ENCODE peak calls at places on chromosomes 12 and 14, in ten cellular contexts. K is uterus; G is cardiac muscle cell; I is ovary; C is CD4-positive, CD25-positive, alpha-beta regulatory T cell; E is lower lobe of right lung; X is A549; T is fibroblast of lung; V is GM23248; S is neuronal stem cell. J is an unnamed sample. For H3K4me1, the result is how much of the 10 kb centered on the place peaks cover.

GRCh38 chr14:20418501-20418909 is 5.2 kb upstream of the TEP1 start:
- DNase-seq in K (no peak), G (no peak), I (no peak), C (no peak), E (no peak), X (no peak), T (no peak), V (no peak), S (no peak), J (no peak)

GRCh38 chr12:109111775-109112491 is 4.5 kb upstream of the ACACB start:
- DNase-seq in K (peak), G (peak), I (peak), C (peak), E (peak), X (peak), T (peak), V (peak), S (no peak), J (no peak)

GRCh38 chr14:24051789-24052655 is at the start of gene CARMIL3:
- DNase-seq in K (peak), G (peak), I (peak), C (peak), E (peak), X (peak), T (peak), V (peak), S (peak), J (peak)

GRCh38 chr12:79327465-79327864 is 363.3 kb downstream of the PAWR start:
- DNase-seq in K (no peak), G (no peak), I (no peak), C (no peak), E (no peak), X (peak), T (no peak), V (no peak), S (no peak), J (no peak)

GRCh38 chr12:7045913-7046312 is 14.6 kb upstream of the C1S start:
- DNase-seq in K (no peak), G (no peak), I (no peak), C (no peak), E (no peak), X (no peak), T (no peak), V (no peak), S (no peak), J (no peak)

GRCh38 chr14:96986701-96987474 is 189.7 kb downstream of the VRK1 start:
- DNase-seq in K (no peak), G (no peak), I (no peak), C (no peak), E (no peak), X (no peak), T (no peak), V (no peak), S (no peak), J (no peak)

GRCh38 chr12:12546314-12546772 is 16.3 kb downstream of the DUSP16 start:
- DNase-seq in K (no peak), G (no peak), I (no peak), C (no peak), E (no peak), X (no peak), T (no peak), V (no peak), S (no peak), J (no peak)

GRCh38 chr12:116955382-116956021 is 44.8 kb downstream of the FBXW8 start:
- DNase-seq in K (no peak), G (no peak), I (no peak), C (no peak), E (peak), X (peak), T (no peak), V (peak), S (no peak), J (peak)

GRCh38 chr14:69662636-69663321 is 51.4 kb downstream of the SUSD6 start:
- DNase-seq in K (no peak), G (no peak), I (no peak), C (no peak), E (no peak), X (no peak), T (peak), V (peak), S (no peak), J (no peak)

GRCh38 chr14:69554500-69554899 is 20.2 kb downstream of the CCDC177 start:
- DNase-seq in K (no peak), G (no peak), I (no peak), C (no peak), E (no peak), X (no peak), T (no peak), V (no peak), S (no peak), J (no peak)

GRCh38 chr14:74649673-74650072 is 37.6 kb upstream of the LTBP2 start:
- DNase-seq in K (no peak), G (no peak), I (no peak), C (no peak), E (no peak), X (no peak), T (no peak), V (peak), S (no peak), J (no peak)

GRCh38 chr12:29616664-29617409 is 119.4 kb upstream of the OVCH1 start:
- DNase-seq in K (no peak), G (peak), I (no peak), C (no peak), E (no peak), X (no peak), T (peak), V (peak), S (no peak), J (no peak)

GRCh38 chr12:12327802-12328201 is 22.2 kb downstream of the MANSC1 start:
- DNase-seq in K (peak), G (peak), I (no peak), C (no peak), E (no peak), X (peak), T (peak), V (peak), S (no peak), J (no peak)

GRCh38 chr14:89144642-89145041 is 272.4 kb downstream of the FOXN3 start:
- DNase-seq in K (no peak), G (no peak), I (no peak), C (no peak), E (no peak), X (no peak), T (no peak), V (no peak), S (no peak), J (no peak)

GRCh38 chr14:42130809-42131208 is 524.1 kb downstream of the LRFN5 start:
- DNase-seq in K (no peak), G (no peak), I (no peak), C (no peak), E (no peak), X (no peak), T (no peak), V (peak), S (no peak), J (no peak)

GRCh38 chr12:74776378-74776777 is 238.7 kb downstream of the ATXN7L3B start:
- DNase-seq in K (no peak), G (no peak), I (no peak), C (no peak), E (no peak), X (no peak), T (no peak), V (no peak), S (no peak), J (no peak)

GRCh38 chr12:23099104-23099503 is 474.1 kb downstream of the ETNK1 start:
- DNase-seq in K (no peak), G (no peak), I (no peak), C (no peak), E (no peak), X (no peak), T (no peak), V (no peak), S (no peak), J (no peak)

GRCh38 chr14:33842299-33842698 is 108.6 kb downstream of the EGLN3 start:
- DNase-seq in K (no peak), G (no peak), I (no peak), C (no peak), E (no peak), X (no peak), T (peak), V (peak), S (no peak), J (peak)

GRCh38 chr14:70882771-70883492 is 24.3 kb upstream of the PCNX1 start:
- DNase-seq in K (no peak), G (no peak), I (no peak), C (no peak), E (no peak), X (no peak), T (peak), V (peak), S (no peak), J (no peak)

GRCh38 chr14:70045296-70045695 is 143.5 kb downstream of the SLC8A3 start:
- DNase-seq in K (no peak), G (no peak), I (no peak), C (no peak), E (no peak), X (no peak), T (no peak), V (peak), S (no peak), J (no peak)

GRCh38 chr14:49908433-49908782 is 15.5 kb downstream of the ARF6 start:
- DNase-seq in K (no peak), G (no peak), I (no peak), C (no peak), E (no peak), X (peak), T (peak), V (peak), S (no peak), J (no peak)

DNA sequence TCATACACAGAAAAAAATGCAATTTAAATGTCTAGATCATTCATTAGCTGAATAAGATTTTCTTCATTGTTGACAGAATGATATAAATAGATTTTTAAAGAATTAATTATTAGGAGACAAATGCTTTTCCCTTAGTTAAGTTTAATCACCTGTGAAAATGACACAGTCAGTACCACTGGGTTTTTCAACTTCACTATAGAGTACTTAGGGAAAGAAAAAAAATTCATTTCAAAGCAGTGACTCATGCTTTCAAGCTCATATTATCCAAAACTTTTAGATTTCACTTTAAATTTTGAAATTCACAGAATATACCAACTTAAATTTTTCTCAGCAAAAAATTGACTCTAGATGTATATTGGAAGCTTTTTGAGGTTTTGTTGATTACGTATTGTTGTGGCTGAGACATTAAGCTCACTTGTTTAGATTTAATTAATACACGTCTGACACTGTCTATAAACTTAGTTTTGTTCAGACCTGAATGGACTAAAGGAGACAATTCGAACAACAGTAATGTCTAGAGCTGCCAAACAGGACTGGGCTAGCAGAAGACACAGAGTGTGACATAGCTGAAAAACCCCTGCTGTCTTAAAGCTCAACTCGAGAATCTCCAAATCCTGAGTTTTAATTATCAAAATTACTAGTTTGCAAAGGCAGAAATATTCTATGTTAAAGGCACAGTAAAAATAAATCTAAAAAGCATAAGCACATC is 1.6 kb downstream of the MGAT4C start:
- DNase-seq in K (no peak), G (no peak), I (no peak), C (no peak), E (no peak), X (no peak), T (peak), V (no peak), S (no peak), J (no peak)
- H3K4me3 ChIP-seq in K (no peak), G (no peak), I (no peak), C (no peak), E (no peak), X (no peak), T (no peak), V (no peak), S (no peak), J (no peak)

GRCh38 chr14:52918486-52918885 is 32.4 kb downstream of the FERMT2 start:
- DNase-seq in K (no peak), G (no peak), I (no peak), C (peak), E (no peak), X (no peak), T (peak), V (peak), S (no peak), J (no peak)
- H3K4me1 ChIP-seq in K (under half), G (under half), I (under half), C (under half), E (half or more), X (half or more), T (under half), V (half or more), S (under half), J (under half)

DNA sequence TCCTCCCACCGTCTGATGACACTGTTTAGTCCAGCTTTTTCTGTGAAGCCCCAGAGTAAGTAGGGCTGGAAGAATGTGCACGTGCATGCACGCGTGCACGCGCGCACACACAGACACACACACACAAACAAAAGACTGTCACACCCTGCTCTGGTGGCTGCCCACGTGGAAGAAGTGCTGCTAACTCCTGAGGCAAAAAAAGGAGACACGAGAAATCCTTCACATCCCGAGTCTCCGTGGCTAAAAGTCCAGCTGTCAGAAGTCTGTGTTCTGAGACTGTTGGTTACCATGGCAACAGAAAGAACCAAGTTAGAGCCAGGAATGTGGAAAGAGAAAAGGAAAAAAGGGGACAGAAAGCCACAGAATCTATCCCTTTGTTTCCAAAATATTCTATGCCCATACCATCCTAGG is 1.5 kb upstream of the C12orf71 start:
- DNase-seq in K (no peak), G (no peak), I (peak), C (no peak), E (no peak), X (no peak), T (peak), V (peak), S (peak), J (no peak)
- H3K4me3 ChIP-seq in K (no peak), G (no peak), I (no peak), C (no peak), E (no peak), X (no peak), T (peak), V (peak), S (peak), J (no peak)

DNA sequence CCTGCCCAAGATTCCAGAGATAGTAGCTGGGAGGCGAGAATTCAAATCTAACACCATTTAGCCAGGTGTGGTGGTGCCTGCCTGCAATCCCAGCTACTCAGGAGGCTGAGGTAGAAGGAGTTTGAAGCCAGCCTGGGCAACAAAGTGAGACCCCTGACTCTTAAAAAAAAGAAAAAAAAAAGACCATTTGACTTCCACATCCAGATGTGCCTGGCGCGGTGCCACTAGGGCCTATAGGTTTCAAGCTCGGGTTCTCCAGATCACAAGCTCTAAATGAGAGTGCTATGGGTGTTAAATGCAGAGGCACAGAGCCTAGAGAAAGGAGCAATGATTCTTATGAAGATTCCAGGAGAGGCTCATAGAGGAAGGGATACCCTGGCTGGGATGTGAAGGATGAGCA is 22.5 kb downstream of the SYNE3 start:
- DNase-seq in K (no peak), G (no peak), I (no peak), C (no peak), E (no peak), X (no peak), T (no peak), V (no peak), S (no peak), J (peak)
- H3K4me1 ChIP-seq in K (under half), G (under half), I (under half), C (under half), E (half or more), X (under half), T (under half), V (under half), S (under half), J (half or more)

GRCh38 chr14:101078105-101078891 is 174.8 kb upstream of the RTL1 start:
- DNase-seq in K (no peak), G (no peak), I (no peak), C (no peak), E (no peak), X (no peak), T (no peak), V (no peak), S (no peak), J (no peak)
- H3K4me3 ChIP-seq in K (no peak), G (no peak), I (no peak), C (no peak), E (no peak), X (no peak), T (no peak), V (no peak), S (no peak), J (no peak)

DNA sequence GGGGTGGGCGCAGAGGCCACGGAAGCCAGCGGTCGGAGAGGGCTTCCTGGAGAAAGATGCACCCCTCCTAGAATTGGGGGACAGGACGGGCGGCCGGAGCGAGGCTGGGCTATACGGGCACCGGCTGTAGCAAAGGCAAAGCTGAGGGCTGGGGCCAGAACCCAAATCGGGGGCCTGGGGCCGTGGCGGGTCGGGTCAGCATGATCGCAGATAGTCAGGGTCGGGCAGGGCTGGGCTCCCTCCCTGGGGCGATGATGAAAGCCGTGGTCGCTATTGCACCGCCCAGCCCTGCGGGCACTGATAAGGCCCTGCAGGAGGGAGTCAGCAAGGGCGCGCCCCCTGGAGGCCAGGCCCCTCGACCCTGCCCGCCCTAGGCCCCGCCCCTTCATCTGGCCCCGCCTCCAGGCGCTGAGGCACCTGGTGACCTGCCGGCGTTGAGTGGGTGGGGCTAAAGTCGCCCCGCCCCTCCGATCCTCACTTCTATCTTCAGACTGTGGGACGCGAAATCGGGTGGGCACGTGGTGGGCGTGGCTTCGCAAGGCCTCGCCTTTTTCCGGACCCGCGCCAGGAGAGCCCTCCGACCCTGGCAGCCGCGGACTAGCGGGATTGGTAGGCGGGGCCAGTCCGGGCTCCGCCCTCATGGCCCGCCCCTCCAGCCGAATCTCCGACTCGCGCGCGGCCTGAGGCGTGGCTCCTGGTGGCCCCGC is 421 bp upstream of the SH2B3 start:
- DNase-seq in K (peak), G (peak), I (peak), C (peak), E (peak), X (peak), T (peak), V (peak), S (peak), J (peak)
- H3K4me1 ChIP-seq in K (under half), G (under half), I (under half), C (half or more), E (half or more), X (under half), T (under half), V (under half), S (under half), J (half or more)

GRCh38 chr12:114697741-114698565 is 14.0 kb upstream of the TBX3 start:
- DNase-seq in K (no peak), G (no peak), I (no peak), C (no peak), E (no peak), X (no peak), T (no peak), V (peak), S (peak), J (no peak)
- H3K4me3 ChIP-seq in K (no peak), G (peak), I (no peak), C (no peak), E (peak), X (no peak), T (peak), V (peak), S (no peak), J (peak)

GRCh38 chr14:104660597-104660996 is 28.8 kb upstream of the INF2 start:
- DNase-seq in K (no peak), G (no peak), I (no peak), C (no peak), E (no peak), X (no peak), T (no peak), V (no peak), S (no peak), J (no peak)
- H3K4me1 ChIP-seq in K (under half), G (under half), I (under half), C (under half), E (under half), X (under half), T (under half), V (under half), S (under half), J (under half)

GRCh38 chr12:569091-569676 is 94.1 kb downstream of the NINJ2 start:
- DNase-seq in K (no peak), G (no peak), I (no peak), C (no peak), E (no peak), X (no peak), T (no peak), V (no peak), S (no peak), J (no peak)
- H3K4me3 ChIP-seq in K (no peak), G (no peak), I (no peak), C (peak), E (peak), X (peak), T (peak), V (peak), S (peak), J (no peak)

DNA sequence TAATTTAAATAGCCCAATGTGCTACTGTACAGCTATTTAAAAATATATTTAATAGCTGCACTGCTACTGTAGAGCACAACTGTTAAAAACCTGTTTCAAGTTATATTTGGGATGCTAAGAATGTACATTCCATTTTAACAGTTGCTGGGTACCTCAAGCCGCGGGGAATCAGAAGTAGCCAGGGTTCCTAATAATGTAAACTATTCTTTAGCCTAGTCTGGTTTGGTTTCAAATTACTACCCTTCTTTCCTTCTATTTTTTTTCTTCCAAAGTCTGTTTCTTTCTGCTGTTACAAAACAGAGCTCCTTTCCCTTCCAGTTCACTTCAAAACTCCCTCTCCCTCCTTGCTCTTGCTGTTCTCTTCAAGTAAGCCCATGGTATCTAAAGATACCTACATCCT is 21.3 kb downstream of the SCAF11 start:
- DNase-seq in K (no peak), G (no peak), I (no peak), C (no peak), E (no peak), X (no peak), T (peak), V (no peak), S (no peak), J (no peak)
- H3K4me1 ChIP-seq in K (under half), G (under half), I (under half), C (under half), E (half or more), X (under half), T (under half), V (half or more), S (under half), J (under half)

J was measured in left lung.